ENCODE peak calls at places on chromosomes 4 and X, in five cellular contexts. B is body of pancreas, P is stomach, W is A549, H is heart left ventricle. V is an unnamed sample.
A peak's percentile ranks its signal among the peaks of the same experiment; 100 is the strongest.

GRCh38 chrX:107448625-107449468 is 605 bp upstream of the FRMPD3 start:
- DNase-seq in P (no peak), B (peak; percentile 10), H (no peak), W (peak; percentile 13), V (peak; percentile 13)

GRCh38 chrX:130094712-130095111 is 15.6 kb downstream of the ELF4 start:
- DNase-seq in W (no peak), B (no peak), H (no peak), P (no peak), V (no peak)

GRCh38 chrX:65522739-65523372 is 11.7 kb downstream of the LAS1L start:
- DNase-seq in B (no peak), P (no peak), H (no peak), W (no peak), V (no peak)

GRCh38 chr4:105057370-105058096 is 89.1 kb upstream of the TET2 start:
- DNase-seq in B (no peak), W (no peak), H (no peak), P (no peak), V (no peak)

GRCh38 chr4:18322111-18322510 is 300.6 kb upstream of the LCORL start:
- DNase-seq in P (no peak), H (no peak), W (no peak), B (no peak), V (no peak)

GRCh38 chr4:38313999-38314561 is 349.9 kb upstream of the KLF3 start:
- DNase-seq in P (no peak), B (no peak), W (peak; percentile 10), H (no peak), V (no peak)

GRCh38 chr4:40255722-40256281 is 59.0 kb downstream of the RHOH start:
- DNase-seq in H (no peak), W (peak; percentile 96), P (no peak), B (no peak), V (no peak)

GRCh38 chr4:22515888-22516541 is at the start of gene ADGRA3:
- DNase-seq in H (peak; percentile 82), B (peak; percentile 86), W (peak; percentile 63), P (peak; percentile 81), V (peak; percentile 71)

GRCh38 chrX:747176-747575 is 116.6 kb downstream of the SHOX start:
- DNase-seq in B (no peak), H (no peak), P (no peak), W (no peak), V (no peak)

GRCh38 chr4:8203817-8204216 is 4.7 kb downstream of the SH3TC1 start:
- DNase-seq in W (no peak), H (no peak), B (no peak), P (no peak), V (no peak)

GRCh38 chr4:8201341-8201781 is 2.3 kb downstream of the SH3TC1 start:
- DNase-seq in P (no peak), B (no peak), W (no peak), H (no peak), V (no peak)

GRCh38 chr4:8202526-8203375 is 3.7 kb downstream of the SH3TC1 start:
- DNase-seq in H (no peak), W (no peak), P (no peak), B (no peak), V (no peak)

GRCh38 chr4:8200302-8200975 is 1.3 kb downstream of the SH3TC1 start:
- DNase-seq in H (peak; percentile 79), W (no peak), P (peak; percentile 68), B (peak; percentile 70), V (no peak)

DNA sequence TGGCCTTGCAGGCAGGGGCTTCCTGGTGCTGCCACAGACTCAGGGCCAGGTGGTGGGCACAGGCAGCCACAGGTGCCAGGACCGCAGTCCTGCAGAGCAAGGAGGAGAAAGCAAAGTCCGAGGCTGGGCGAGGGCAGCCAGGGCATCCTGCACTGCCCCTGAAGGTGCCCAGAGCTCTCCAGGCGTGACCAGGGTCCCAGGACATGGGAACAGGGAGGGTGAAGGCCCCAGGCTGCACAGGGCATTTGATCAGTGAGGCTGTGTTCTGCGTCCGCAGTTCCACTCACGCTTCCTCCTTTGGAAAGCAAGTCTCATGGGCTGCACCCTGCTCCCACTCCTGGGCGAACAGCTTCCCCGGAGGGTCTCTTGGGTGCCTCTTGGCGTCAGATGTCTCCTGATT is 3.0 kb downstream of the SH3TC1 start:
- DNase-seq in H (no peak), P (no peak), B (no peak), W (no peak), V (no peak)
- H3K27ac ChIP-seq in H (no peak overlapping the region), P (no peak overlapping the region), B (no peak overlapping the region), W (no peak overlapping the region), V (no peak overlapping the region)

DNA sequence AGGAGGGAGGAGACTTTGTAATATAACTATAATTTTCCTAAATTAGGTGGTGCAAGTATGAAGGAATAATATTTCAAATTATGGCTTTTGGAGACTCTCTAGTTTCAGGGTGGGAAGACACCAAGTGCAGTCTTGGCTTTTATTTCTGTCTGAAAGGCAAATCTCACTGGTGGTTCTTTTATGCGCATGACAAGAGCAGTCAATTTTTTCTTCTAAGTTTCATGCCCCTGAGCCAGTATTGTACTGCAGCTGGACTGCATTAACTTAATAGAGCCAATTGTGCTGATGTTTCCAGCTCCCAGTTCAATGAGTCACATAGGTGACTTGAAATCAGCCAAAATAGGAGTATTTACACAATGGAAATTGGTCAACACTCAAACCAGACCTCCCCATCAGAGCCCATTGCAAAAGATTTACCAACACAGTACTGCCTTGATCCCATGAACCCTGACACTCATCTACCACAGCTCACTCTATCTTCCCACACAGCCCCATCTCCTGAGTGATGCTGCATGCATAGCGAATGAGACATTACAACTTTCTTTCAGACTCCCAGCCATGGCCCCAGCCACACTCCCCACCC is 100.3 kb upstream of the GUCY1A1 start:
- DNase-seq in B (no peak), P (no peak), H (no peak), W (no peak), V (no peak)
- H3K4me1 ChIP-seq in B (no peaks in the 10 kb centered on the region), P (no peaks in the 10 kb centered on the region), H (no peaks in the 10 kb centered on the region), W (no peaks in the 10 kb centered on the region), V (no peaks in the 10 kb centered on the region)

GRCh38 chr4:15690020-15690809 is 8.6 kb downstream of the FAM200B start:
- DNase-seq in P (no peak), W (peak; percentile 88), B (no peak), H (no peak), V (no peak)
- TF ChIP-seq POLR2A in P (no peak), W (no peak), B (no peak), H (no peak), V (no peak)

GRCh38 chr4:66016240-66016639 is 346.0 kb upstream of the EPHA5 start:
- DNase-seq in B (no peak), H (no peak), P (no peak), W (no peak), V (no peak)
- H3K27ac ChIP-seq in B (no peak overlapping the region), H (no peak overlapping the region), P (no peak overlapping the region), W (no peak overlapping the region), V (no peak overlapping the region)

V was measured in uterus.